ENCODE peak calls at places on chromosomes 2 and 18, in six cellular contexts. B is MCF 10A, W is HTR-8/SVneo, F is neural crest cell, Q is transverse colon, U is adipocyte. T is an unnamed sample.

GRCh38 chr2:54042908-54043620 is 72.3 kb upstream of the PSME4 start:
- DNase-seq in B (no peak), W (no peak), F (no peak), Q (no peak), U (no peak), T (no peak)

GRCh38 chr2:24909555-24910177 is 10.4 kb downstream of the ADCY3 start:
- DNase-seq in B (no peak), W (no peak), F (no peak), Q (peak; percentile 2), U (peak; percentile 85), T (no peak)

GRCh38 chr2:40384714-40385113 is 67.2 kb downstream of the SLC8A1 start:
- DNase-seq in B (peak; percentile 83), W (no peak), F (no peak), Q (no peak), U (peak; percentile 87), T (peak; percentile 55)

GRCh38 chr18:23237524-23238151 is 102.4 kb downstream of the CABLES1 start:
- DNase-seq in B (no peak), W (no peak), F (peak; percentile 8), Q (peak; percentile 61), U (peak; percentile 25), T (peak; percentile 27)

GRCh38 chr2:99856119-99856518 is 286.3 kb downstream of the AFF3 start:
- DNase-seq in B (no peak), W (no peak), F (no peak), Q (no peak), U (no peak), T (no peak)

GRCh38 chr2:159083601-159084000 is 115.2 kb downstream of the TANC1 start:
- DNase-seq in B (no peak), W (no peak), F (no peak), Q (no peak), U (peak; percentile 72), T (no peak)

GRCh38 chr2:47699533-47700215 is 83.3 kb upstream of the MSH6 start:
- DNase-seq in B (no peak), W (no peak), F (no peak), Q (no peak), U (no peak), T (no peak)

GRCh38 chr2:237440819-237441281 is 26.9 kb upstream of the COL6A3 start:
- DNase-seq in B (no peak), W (no peak), F (no peak), Q (no peak), U (no peak), T (no peak)

GRCh38 chr18:74598350-74599001 is 806 bp downstream of the ZNF407 start:
- DNase-seq in B (peak; percentile 37), W (peak; percentile 22), F (peak; percentile 51), Q (peak; percentile 60), U (peak; percentile 75), T (peak; percentile 18)

GRCh38 chr18:48988508-48989303 is 37.9 kb upstream of the SMAD7 start:
- DNase-seq in B (no peak), W (no peak), F (no peak), Q (no peak), U (no peak), T (no peak)

T was measured in RWPE1.